ENCODE peak calls at places on chromosomes 4 and X, in ten cellular contexts. One of them, this sample, is unnamed.

GRCh38 chrX:150565551-150565950 is 2.9 kb upstream of the MTM1 start:
- DNase-seq in kidney: no peak
- DNase-seq in IMR-90: no peak
- DNase-seq in dorsolateral prefrontal cortex: no peak
- DNase-seq in cardiac muscle cell: no peak
- DNase-seq in progenitor cell of endocrine pancreas: no peak
- DNase-seq in upper lobe of right lung: no peak
- DNase-seq in right lobe of liver: no peak
- DNase-seq in GM13977: no peak
- DNase-seq in GM06990: no peak
- DNase-seq in this sample: no peak

GRCh38 chr4:142817442-142817841 is 28.7 kb downstream of the INPP4B start:
- DNase-seq in kidney: no peak
- DNase-seq in IMR-90: peak
- DNase-seq in dorsolateral prefrontal cortex: no peak
- DNase-seq in cardiac muscle cell: peak
- DNase-seq in progenitor cell of endocrine pancreas: no peak
- DNase-seq in upper lobe of right lung: no peak
- DNase-seq in right lobe of liver: no peak
- DNase-seq in GM13977: no peak
- DNase-seq in GM06990: no peak
- DNase-seq in this sample: no peak

GRCh38 chr4:113499696-113500095 is 261.8 kb downstream of the CAMK2D start:
- DNase-seq in kidney: no peak
- DNase-seq in IMR-90: peak
- DNase-seq in dorsolateral prefrontal cortex: no peak
- DNase-seq in cardiac muscle cell: peak
- DNase-seq in progenitor cell of endocrine pancreas: no peak
- DNase-seq in upper lobe of right lung: no peak
- DNase-seq in right lobe of liver: no peak
- DNase-seq in GM13977: no peak
- DNase-seq in GM06990: no peak
- DNase-seq in this sample: no peak

GRCh38 chrX:39470588-39471155 is 627.1 kb downstream of the BCOR start:
- DNase-seq in kidney: no peak
- DNase-seq in IMR-90: peak
- DNase-seq in dorsolateral prefrontal cortex: no peak
- DNase-seq in cardiac muscle cell: peak
- DNase-seq in progenitor cell of endocrine pancreas: no peak
- DNase-seq in upper lobe of right lung: no peak
- DNase-seq in right lobe of liver: no peak
- DNase-seq in GM13977: no peak
- DNase-seq in GM06990: no peak
- DNase-seq in this sample: no peak

GRCh38 chr4:92235741-92236140 is 68.0 kb upstream of the GRID2 start:
- DNase-seq in kidney: no peak
- DNase-seq in IMR-90: peak
- DNase-seq in dorsolateral prefrontal cortex: no peak
- DNase-seq in cardiac muscle cell: peak
- DNase-seq in progenitor cell of endocrine pancreas: no peak
- DNase-seq in upper lobe of right lung: no peak
- DNase-seq in right lobe of liver: no peak
- DNase-seq in GM13977: no peak
- DNase-seq in GM06990: no peak
- DNase-seq in this sample: no peak

GRCh38 chr4:26717332-26717731 is 133.4 kb downstream of the TBC1D19 start:
- DNase-seq in kidney: no peak
- DNase-seq in IMR-90: peak
- DNase-seq in dorsolateral prefrontal cortex: no peak
- DNase-seq in cardiac muscle cell: peak
- DNase-seq in progenitor cell of endocrine pancreas: no peak
- DNase-seq in upper lobe of right lung: no peak
- DNase-seq in right lobe of liver: no peak
- DNase-seq in GM13977: no peak
- DNase-seq in GM06990: no peak
- DNase-seq in this sample: no peak

GRCh38 chr4:8675383-8675782 is 82.8 kb downstream of the CPZ start:
- DNase-seq in kidney: no peak
- DNase-seq in IMR-90: peak
- DNase-seq in dorsolateral prefrontal cortex: no peak
- DNase-seq in cardiac muscle cell: peak
- DNase-seq in progenitor cell of endocrine pancreas: peak
- DNase-seq in upper lobe of right lung: peak
- DNase-seq in right lobe of liver: no peak
- DNase-seq in GM13977: no peak
- DNase-seq in GM06990: no peak
- DNase-seq in this sample: no peak

GRCh38 chr4:145709843-145710242 is 29.9 kb downstream of the C4orf51 start:
- DNase-seq in kidney: no peak
- DNase-seq in IMR-90: peak
- DNase-seq in dorsolateral prefrontal cortex: no peak
- DNase-seq in cardiac muscle cell: peak
- DNase-seq in progenitor cell of endocrine pancreas: no peak
- DNase-seq in upper lobe of right lung: no peak
- DNase-seq in right lobe of liver: no peak
- DNase-seq in GM13977: peak
- DNase-seq in GM06990: peak
- DNase-seq in this sample: no peak

GRCh38 chr4:66094070-66094469 is 423.8 kb upstream of the EPHA5 start:
- DNase-seq in kidney: peak
- DNase-seq in IMR-90: no peak
- DNase-seq in dorsolateral prefrontal cortex: no peak
- DNase-seq in cardiac muscle cell: no peak
- DNase-seq in progenitor cell of endocrine pancreas: no peak
- DNase-seq in upper lobe of right lung: no peak
- DNase-seq in right lobe of liver: no peak
- DNase-seq in GM13977: no peak
- DNase-seq in GM06990: no peak
- DNase-seq in this sample: no peak

DNA sequence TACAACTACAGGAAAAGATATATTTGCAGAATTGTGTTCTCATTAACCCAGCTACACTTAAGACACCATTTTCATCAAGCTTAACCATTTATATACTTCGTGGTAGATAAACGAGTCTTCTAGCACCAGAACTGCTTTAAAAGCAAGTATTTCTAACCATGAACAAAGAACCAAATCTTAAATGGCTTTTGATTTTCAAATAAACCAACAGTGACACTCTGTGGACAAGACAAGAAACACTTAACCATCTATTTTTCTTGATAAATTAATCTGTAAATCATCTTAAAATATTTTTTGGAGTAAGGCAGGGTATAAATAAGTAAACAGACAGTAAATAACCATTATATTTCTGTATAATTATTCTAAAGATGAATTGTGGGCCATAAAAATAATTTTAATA is 10.2 kb downstream of the BEND2 start:
- DNase-seq in kidney: no peak
- DNase-seq in IMR-90: peak
- DNase-seq in dorsolateral prefrontal cortex: no peak
- DNase-seq in cardiac muscle cell: peak
- DNase-seq in progenitor cell of endocrine pancreas: no peak
- DNase-seq in upper lobe of right lung: no peak
- DNase-seq in right lobe of liver: no peak
- DNase-seq in GM13977: no peak
- DNase-seq in GM06990: no peak
- DNase-seq in this sample: no peak
- TF ChIP-seq CTCF in kidney: no peak
- TF ChIP-seq CTCF in IMR-90: peak
- TF ChIP-seq CTCF in dorsolateral prefrontal cortex: peak
- TF ChIP-seq CTCF in cardiac muscle cell: no peak
- TF ChIP-seq CTCF in progenitor cell of endocrine pancreas: peak
- TF ChIP-seq CTCF in upper lobe of right lung: peak
- TF ChIP-seq CTCF in right lobe of liver: peak
- TF ChIP-seq CTCF in GM13977: no peak
- TF ChIP-seq CTCF in GM06990: peak
- TF ChIP-seq CTCF in this sample: peak

GRCh38 chr4:4853921-4854648 is 5.4 kb upstream of the MSX1 start:
- DNase-seq in kidney: no peak
- DNase-seq in IMR-90: no peak
- DNase-seq in dorsolateral prefrontal cortex: no peak
- DNase-seq in cardiac muscle cell: no peak
- DNase-seq in progenitor cell of endocrine pancreas: no peak
- DNase-seq in upper lobe of right lung: peak
- DNase-seq in right lobe of liver: no peak
- DNase-seq in GM13977: no peak
- DNase-seq in GM06990: no peak
- DNase-seq in this sample: peak

GRCh38 chr4:4853371-4853823 is 6.1 kb upstream of the MSX1 start:
- DNase-seq in kidney: peak
- DNase-seq in IMR-90: no peak
- DNase-seq in dorsolateral prefrontal cortex: no peak
- DNase-seq in cardiac muscle cell: no peak
- DNase-seq in progenitor cell of endocrine pancreas: no peak
- DNase-seq in upper lobe of right lung: no peak
- DNase-seq in right lobe of liver: no peak
- DNase-seq in GM13977: no peak
- DNase-seq in GM06990: no peak
- DNase-seq in this sample: peak

GRCh38 chr4:4851081-4851480 is 8.4 kb upstream of the MSX1 start:
- DNase-seq in kidney: no peak
- DNase-seq in IMR-90: no peak
- DNase-seq in dorsolateral prefrontal cortex: no peak
- DNase-seq in cardiac muscle cell: no peak
- DNase-seq in progenitor cell of endocrine pancreas: no peak
- DNase-seq in upper lobe of right lung: peak
- DNase-seq in right lobe of liver: no peak
- DNase-seq in GM13977: no peak
- DNase-seq in GM06990: no peak
- DNase-seq in this sample: peak

GRCh38 chr4:4851906-4852305 is 7.6 kb upstream of the MSX1 start:
- DNase-seq in kidney: no peak
- DNase-seq in IMR-90: no peak
- DNase-seq in dorsolateral prefrontal cortex: no peak
- DNase-seq in cardiac muscle cell: no peak
- DNase-seq in progenitor cell of endocrine pancreas: no peak
- DNase-seq in upper lobe of right lung: peak
- DNase-seq in right lobe of liver: no peak
- DNase-seq in GM13977: no peak
- DNase-seq in GM06990: no peak
- DNase-seq in this sample: no peak

DNA sequence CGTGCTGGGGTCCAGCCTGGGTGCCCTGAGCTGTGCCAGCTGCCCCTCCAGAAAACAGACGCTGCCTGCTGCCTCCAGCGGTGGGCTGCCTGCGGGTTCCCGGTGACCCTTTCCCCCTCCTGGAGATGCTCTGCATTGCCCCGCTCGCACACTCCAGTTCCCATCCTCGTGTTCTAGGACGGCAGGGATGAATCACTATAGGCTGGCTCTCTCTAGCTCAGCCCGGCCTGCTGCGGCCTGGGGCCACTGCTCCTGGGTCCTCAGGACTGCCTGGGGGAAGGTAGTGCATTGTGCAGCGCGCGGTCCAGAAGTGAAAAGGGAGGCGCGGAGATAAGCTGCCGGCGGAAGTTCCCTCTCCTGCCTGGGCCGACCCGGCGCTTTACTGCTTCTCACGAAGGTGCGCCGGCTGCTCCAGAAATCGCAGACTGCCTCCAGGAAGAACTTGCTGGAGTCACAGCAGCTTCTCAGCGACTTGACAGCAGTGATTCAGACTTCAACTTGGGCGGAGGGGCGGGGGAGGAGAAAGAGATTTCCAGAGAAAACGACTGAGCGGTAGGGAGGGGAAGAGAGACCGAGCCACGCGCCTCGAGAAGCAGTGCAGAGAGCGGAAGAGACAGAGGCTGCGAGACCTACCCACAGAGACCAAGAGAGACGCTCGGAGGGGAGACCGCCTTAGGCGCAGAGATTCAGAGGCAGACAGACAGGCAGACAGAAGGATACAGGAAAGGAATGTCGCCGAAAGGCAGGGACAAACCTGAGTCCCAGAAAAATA is 6.7 kb upstream of the MSX1 start:
- DNase-seq in kidney: peak
- DNase-seq in IMR-90: peak
- DNase-seq in dorsolateral prefrontal cortex: no peak
- DNase-seq in cardiac muscle cell: peak
- DNase-seq in progenitor cell of endocrine pancreas: no peak
- DNase-seq in upper lobe of right lung: peak
- DNase-seq in right lobe of liver: no peak
- DNase-seq in GM13977: peak
- DNase-seq in GM06990: peak
- DNase-seq in this sample: peak
- TF ChIP-seq CTCF in kidney: no peak
- TF ChIP-seq CTCF in IMR-90: peak
- TF ChIP-seq CTCF in dorsolateral prefrontal cortex: no peak
- TF ChIP-seq CTCF in cardiac muscle cell: peak
- TF ChIP-seq CTCF in progenitor cell of endocrine pancreas: peak
- TF ChIP-seq CTCF in upper lobe of right lung: no peak
- TF ChIP-seq CTCF in right lobe of liver: no peak
- TF ChIP-seq CTCF in GM13977: no peak
- TF ChIP-seq CTCF in GM06990: peak
- TF ChIP-seq CTCF in this sample: peak

DNA sequence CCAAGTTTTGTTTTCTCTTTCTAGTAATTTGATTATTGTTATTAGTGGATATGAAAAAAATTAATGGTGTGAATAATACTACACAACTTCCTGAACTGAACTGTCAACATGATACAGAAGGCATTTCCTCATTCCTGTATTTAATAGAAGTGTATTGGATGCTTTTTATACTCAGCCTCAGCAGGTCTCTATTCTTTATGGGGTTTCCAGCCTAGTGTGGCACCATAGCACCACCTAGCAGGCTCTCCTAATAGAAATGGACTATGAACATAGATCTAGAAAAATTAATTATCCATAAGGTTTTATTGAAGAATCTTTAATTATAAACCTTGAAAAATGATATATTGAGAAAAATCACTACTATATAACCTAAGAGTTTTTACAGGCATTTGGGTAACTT is 52.4 kb downstream of the GLRB start:
- DNase-seq in kidney: no peak
- DNase-seq in IMR-90: peak
- DNase-seq in dorsolateral prefrontal cortex: no peak
- DNase-seq in cardiac muscle cell: peak
- DNase-seq in progenitor cell of endocrine pancreas: no peak
- DNase-seq in upper lobe of right lung: no peak
- DNase-seq in right lobe of liver: no peak
- DNase-seq in GM13977: no peak
- DNase-seq in GM06990: no peak
- DNase-seq in this sample: no peak
- TF ChIP-seq CTCF in kidney: no peak
- TF ChIP-seq CTCF in IMR-90: peak
- TF ChIP-seq CTCF in dorsolateral prefrontal cortex: peak
- TF ChIP-seq CTCF in cardiac muscle cell: peak
- TF ChIP-seq CTCF in progenitor cell of endocrine pancreas: peak
- TF ChIP-seq CTCF in upper lobe of right lung: peak
- TF ChIP-seq CTCF in right lobe of liver: peak
- TF ChIP-seq CTCF in GM13977: no peak
- TF ChIP-seq CTCF in GM06990: no peak
- TF ChIP-seq CTCF in this sample: no peak

DNA sequence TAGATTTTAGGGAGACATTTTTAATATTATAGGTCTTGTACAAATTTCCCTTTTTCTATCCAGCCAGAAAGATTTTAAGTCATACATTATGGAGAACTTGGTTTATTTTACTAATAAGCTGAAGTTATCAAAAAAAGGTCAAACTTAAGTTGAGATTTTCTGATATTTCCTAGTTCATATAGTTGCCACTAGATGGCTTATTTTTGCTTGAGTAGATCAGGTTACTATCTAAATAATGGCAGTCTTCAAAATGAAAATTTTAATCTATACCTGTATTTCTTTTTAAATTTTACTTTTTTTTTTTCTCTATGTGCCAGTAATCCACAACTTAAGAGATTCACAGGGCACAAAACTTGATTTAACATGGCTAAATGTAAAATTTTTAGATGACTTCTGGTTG is 52.3 kb downstream of the USP9X start:
- DNase-seq in kidney: no peak
- DNase-seq in IMR-90: peak
- DNase-seq in dorsolateral prefrontal cortex: no peak
- DNase-seq in cardiac muscle cell: no peak
- DNase-seq in progenitor cell of endocrine pancreas: no peak
- DNase-seq in upper lobe of right lung: no peak
- DNase-seq in right lobe of liver: no peak
- DNase-seq in GM13977: no peak
- DNase-seq in GM06990: no peak
- DNase-seq in this sample: no peak
- TF ChIP-seq CTCF in kidney: no peak
- TF ChIP-seq CTCF in IMR-90: peak
- TF ChIP-seq CTCF in dorsolateral prefrontal cortex: peak
- TF ChIP-seq CTCF in cardiac muscle cell: peak
- TF ChIP-seq CTCF in progenitor cell of endocrine pancreas: peak
- TF ChIP-seq CTCF in upper lobe of right lung: peak
- TF ChIP-seq CTCF in right lobe of liver: peak
- TF ChIP-seq CTCF in GM13977: peak
- TF ChIP-seq CTCF in GM06990: peak
- TF ChIP-seq CTCF in this sample: peak